ENCODE peak calls at places on chromosomes 4 and X, in five cellular contexts. K is endodermal cell, Y is AG04450, W is tibial nerve, X is astrocyte of the spinal cord. E is an unnamed sample.

GRCh38 chr4:91064157-91064853 is 937.1 kb downstream of the CCSER1 start:
- DNase-seq in K (peak; percentile 68), Y (no peak), X (peak; percentile 77), W (no peak), E (peak; percentile 76)

GRCh38 chr4:127849505-127850234 is 31.0 kb upstream of the PLK4 start:
- DNase-seq in K (no peak), X (peak; percentile 21), Y (no peak), W (no peak), E (no peak)

GRCh38 chrX:137926090-137926489 is 360.2 kb downstream of the ZIC3 start:
- DNase-seq in W (no peak), Y (no peak), X (peak; percentile 2), K (peak; percentile 65), E (peak; percentile 13)

GRCh38 chrX:50067435-50068292 is 133.1 kb downstream of the AKAP4 start:
- DNase-seq in X (peak; percentile 39), K (peak; percentile 76), W (no peak), Y (no peak), E (peak; percentile 13)

GRCh38 chrX:9775930-9776329 is 10.3 kb upstream of the GPR143 start:
- DNase-seq in K (no peak), X (no peak), W (no peak), Y (no peak), E (no peak)

GRCh38 chr4:2166253-2166652 is 75.7 kb downstream of the HAUS3 start:
- DNase-seq in W (no peak), K (no peak), Y (no peak), X (no peak), E (no peak)

GRCh38 chr4:181877329-181877848 is 365.8 kb upstream of the TENM3 start:
- DNase-seq in X (peak; percentile 74), K (no peak), Y (peak; percentile 89), W (no peak), E (peak; percentile 72)

GRCh38 chrX:8960809-8961413 is 73.0 kb downstream of the FAM9B start:
- DNase-seq in X (peak; percentile 59), Y (no peak), W (no peak), K (no peak), E (peak; percentile 69)

GRCh38 chr4:100849319-100849718 is 331.5 kb upstream of the EMCN start:
- DNase-seq in K (no peak), W (no peak), Y (no peak), X (no peak), E (no peak)

GRCh38 chr4:53123171-53123570 is 242.7 kb downstream of the SCFD2 start:
- DNase-seq in K (no peak), Y (no peak), W (no peak), X (no peak), E (no peak)

GRCh38 chrX:70960728-70961127 is 29.8 kb upstream of the SLC7A3 start:
- DNase-seq in Y (no peak), K (no peak), X (no peak), W (no peak), E (no peak)

GRCh38 chrX:23548164-23548563 is 119.1 kb upstream of the PRDX4 start:
- DNase-seq in W (no peak), K (no peak), X (peak; percentile 49), Y (no peak), E (peak; percentile 62)

GRCh38 chrX:69543572-69543971 is 39.4 kb downstream of the NALF2 start:
- DNase-seq in X (no peak), W (no peak), K (no peak), Y (no peak), E (no peak)

GRCh38 chr4:66571145-66571544 is 900.9 kb upstream of the EPHA5 start:
- DNase-seq in K (no peak), X (no peak), W (no peak), Y (no peak), E (no peak)

GRCh38 chr4:41590591-41590990 is 52.6 kb downstream of the LIMCH1 start:
- DNase-seq in X (no peak), W (no peak), K (no peak), Y (no peak), E (no peak)

GRCh38 chr4:140326395-140326993 is 47.0 kb upstream of the SCOC start:
- DNase-seq in K (peak; percentile 66), W (peak; percentile 40), X (peak; percentile 63), Y (no peak), E (peak; percentile 37)

GRCh38 chr4:663438-664428 is 10.3 kb downstream of the ATP5ME start:
- DNase-seq in Y (no peak), W (no peak), K (peak; percentile 89), X (no peak), E (no peak)

GRCh38 chr4:160319868-160320260 is 1217.0 kb downstream of the RAPGEF2 start:
- DNase-seq in Y (no peak), K (no peak), X (no peak), W (no peak), E (no peak)

GRCh38 chr4:68342139-68342538 is 7.8 kb downstream of the YTHDC1 start:
- DNase-seq in W (no peak), X (peak; percentile 70), K (no peak), Y (no peak), E (peak; percentile 34)

GRCh38 chr4:88185916-88186315 is 27.5 kb upstream of the ABCG2 start:
- DNase-seq in W (no peak), Y (peak; percentile 61), X (peak; percentile 9), K (no peak), E (no peak)

GRCh38 chrX:915427-916234 is 285.0 kb downstream of the SHOX start:
- DNase-seq in Y (no peak), K (no peak), W (no peak), X (no peak), E (no peak)

GRCh38 chrX:22063284-22063683 is 31.2 kb downstream of the PHEX start:
- DNase-seq in Y (no peak), X (no peak), K (no peak), W (no peak), E (no peak)

GRCh38 chr4:84648863-84649647 is 66.1 kb downstream of the CDS1 start:
- DNase-seq in X (no peak), W (no peak), Y (no peak), K (no peak), E (no peak)

GRCh38 chrX:42755820-42756219 is 22.1 kb downstream of the PPP1R2C start:
- DNase-seq in X (peak; percentile 68), W (peak; percentile 31), K (no peak), Y (no peak), E (no peak)

GRCh38 chr4:56575820-56576429 is 70.3 kb downstream of the ARL9 start:
- DNase-seq in W (no peak), K (no peak), X (peak; percentile 69), Y (peak; percentile 34), E (peak; percentile 45)

GRCh38 chr4:126916626-126917140 is 716.1 kb upstream of the INTU start:
- DNase-seq in K (no peak), Y (peak; percentile 73), X (peak; percentile 89), W (peak; percentile 5), E (peak; percentile 90)

GRCh38 chr4:188783606-188784157 is 644.4 kb downstream of the TRIML1 start:
- DNase-seq in X (no peak), W (no peak), K (no peak), Y (no peak), E (no peak)

GRCh38 chr4:1901127-1901526 is 29.9 kb downstream of the NSD2 start:
- DNase-seq in Y (no peak), K (no peak), W (no peak), X (no peak), E (no peak)

GRCh38 chrX:119488749-119489148 is 20.5 kb downstream of the SLC25A5 start:
- DNase-seq in K (peak; percentile 75), W (peak; percentile 72), Y (no peak), X (peak; percentile 46), E (no peak)

GRCh38 chr4:101020956-101021355 is 326.4 kb downstream of the PPP3CA start:
- DNase-seq in W (no peak), X (peak; percentile 69), K (peak; percentile 49), Y (peak; percentile 18), E (peak; percentile 12)

GRCh38 chr4:155796031-155796430 is 37.2 kb downstream of the GUCY1B1 start:
- DNase-seq in X (peak; percentile 74), Y (no peak), W (no peak), K (no peak), E (peak; percentile 60)

GRCh38 chr4:791866-792630 is 33.9 kb downstream of the CPLX1 start:
- DNase-seq in Y (no peak), W (no peak), X (no peak), K (peak; percentile 89), E (no peak)

GRCh38 chrX:47618923-47619485 is 653 bp downstream of the SYN1 start:
- DNase-seq in K (no peak), X (no peak), W (no peak), Y (no peak), E (no peak)
- H3K4me3 ChIP-seq in K (peak overlapping the region; percentile 53), X (no peak overlapping the region), W (no peak overlapping the region), Y (no peak overlapping the region), E (peak overlapping the region; percentile 32)

DNA sequence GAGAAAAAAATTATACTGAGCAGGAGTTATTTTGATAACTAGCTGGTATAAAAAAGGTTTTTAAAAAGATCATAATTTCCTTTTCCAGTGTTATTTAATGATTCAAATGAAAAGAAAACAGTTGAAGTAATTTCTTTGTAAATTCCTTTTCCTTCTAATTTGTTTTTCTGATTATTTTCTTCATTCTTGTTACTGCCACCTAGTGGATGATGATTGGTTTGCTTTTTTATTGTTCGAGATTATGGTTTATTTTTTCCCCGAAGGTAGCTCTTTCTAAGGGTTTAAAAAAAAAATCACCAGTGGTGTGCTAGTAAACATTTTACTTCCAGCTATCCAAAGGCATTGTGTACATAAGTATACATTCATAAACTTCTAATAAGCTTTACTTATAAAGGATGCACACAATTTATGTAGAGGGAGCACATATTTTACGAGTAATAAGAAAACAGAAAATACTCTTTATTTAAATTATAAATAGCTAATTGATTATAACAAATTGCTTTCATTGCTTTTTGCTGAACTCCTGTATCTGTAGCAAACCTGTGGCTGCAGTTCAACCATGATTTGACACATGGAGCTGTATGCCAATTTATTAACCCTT is 98.0 kb upstream of the ANK2 start:
- DNase-seq in K (no peak), X (peak; percentile 36), W (no peak), Y (no peak), E (no peak)
- TF ChIP-seq CTCF in K (peak; percentile 80), X (peak; percentile 55), W (peak; percentile 44), Y (peak; percentile 58), E (peak; percentile 25)

GRCh38 chrX:153644356-153645125 is 2.5 kb upstream of the DUSP9 start:
- DNase-seq in K (peak; percentile 71), X (no peak), Y (no peak), W (no peak), E (no peak)
- H3K4me3 ChIP-seq in K (no peak overlapping the region), X (no peak overlapping the region), Y (no peak overlapping the region), W (no peak overlapping the region), E (no peak overlapping the region)

DNA sequence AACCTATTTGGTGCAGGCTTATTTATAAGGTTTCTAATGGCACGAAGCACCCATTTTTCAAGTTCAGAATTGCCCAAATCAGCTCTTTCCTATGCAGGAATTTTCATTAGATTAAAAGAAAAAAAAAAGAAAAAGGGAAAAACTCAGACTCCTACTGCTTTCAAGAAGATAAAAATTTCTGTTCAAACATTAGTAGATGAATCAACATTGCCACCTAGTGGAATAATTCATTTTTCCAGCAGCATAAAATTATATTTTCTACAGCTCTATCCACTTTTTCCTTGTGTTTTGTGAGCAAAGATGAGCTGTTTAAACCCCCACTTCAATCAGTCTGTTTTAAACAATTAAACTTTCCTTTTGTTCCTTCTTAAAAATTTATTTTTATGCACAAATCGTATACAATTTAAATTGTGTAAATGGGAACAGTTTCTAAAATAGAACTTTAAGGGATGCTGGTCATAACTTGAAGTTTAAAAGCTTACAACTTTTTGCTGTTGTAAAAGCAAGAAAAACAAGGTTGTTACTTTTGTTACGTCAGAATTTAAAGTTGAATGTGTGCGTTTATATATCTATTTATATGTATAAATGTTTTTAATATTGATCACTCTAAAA is 309.8 kb downstream of the ARAP2 start:
- DNase-seq in W (no peak), K (no peak), X (peak; percentile 49), Y (no peak), E (peak; percentile 34)
- TF ChIP-seq CTCF in W (peak; percentile 38), K (peak; percentile 79), X (peak; percentile 42), Y (peak; percentile 45), E (peak; percentile 11)